ENCODE peak calls at places on chromosomes 1 and 21, in eight cellular contexts. One of them, this sample, is unnamed.

GRCh38 chr21:45156459-45156858 is 82.1 kb downstream of the ADARB1 start:
- DNase-seq in NCI-H1092 treated with DMSO at 0.1 percent for 48 hours: no peak
- DNase-seq in mucosa of descending colon: no peak
- DNase-seq in activated naive CD8-positive, alpha-beta T cell treated with anti-CD3 and anti-CD28 coated beads for 36 hours: no peak
- DNase-seq in iPS-NIHi11: no peak
- DNase-seq in hippocampal formation: no peak
- DNase-seq in A549: no peak
- DNase-seq in HFF-Myc: no peak
- DNase-seq in this sample: no peak

GRCh38 chr1:38815903-38816627 is 43.5 kb downstream of the RRAGC start:
- DNase-seq in NCI-H1092 treated with DMSO at 0.1 percent for 48 hours: no peak
- DNase-seq in mucosa of descending colon: no peak
- DNase-seq in activated naive CD8-positive, alpha-beta T cell treated with anti-CD3 and anti-CD28 coated beads for 36 hours: peak; percentile 38
- DNase-seq in iPS-NIHi11: no peak
- DNase-seq in hippocampal formation: no peak
- DNase-seq in A549: no peak
- DNase-seq in HFF-Myc: no peak
- DNase-seq in this sample: no peak

GRCh38 chr1:65002508-65003315 is 36.4 kb upstream of the JAK1 start:
- DNase-seq in NCI-H1092 treated with DMSO at 0.1 percent for 48 hours: no peak
- DNase-seq in mucosa of descending colon: peak; percentile 84
- DNase-seq in activated naive CD8-positive, alpha-beta T cell treated with anti-CD3 and anti-CD28 coated beads for 36 hours: peak; percentile 86
- DNase-seq in iPS-NIHi11: peak; percentile 86
- DNase-seq in hippocampal formation: peak; percentile 47
- DNase-seq in A549: peak; percentile 63
- DNase-seq in HFF-Myc: no peak
- DNase-seq in this sample: peak; percentile 75

GRCh38 chr21:18603246-18603645 is 199.7 kb upstream of the TMPRSS15 start:
- DNase-seq in NCI-H1092 treated with DMSO at 0.1 percent for 48 hours: peak; percentile 75
- DNase-seq in mucosa of descending colon: no peak
- DNase-seq in activated naive CD8-positive, alpha-beta T cell treated with anti-CD3 and anti-CD28 coated beads for 36 hours: no peak
- DNase-seq in iPS-NIHi11: no peak
- DNase-seq in hippocampal formation: no peak
- DNase-seq in A549: no peak
- DNase-seq in HFF-Myc: no peak
- DNase-seq in this sample: no peak

GRCh38 chr1:6329851-6330250 is 63.7 kb downstream of the ACOT7 start:
- DNase-seq in NCI-H1092 treated with DMSO at 0.1 percent for 48 hours: peak; percentile 59
- DNase-seq in mucosa of descending colon: no peak
- DNase-seq in activated naive CD8-positive, alpha-beta T cell treated with anti-CD3 and anti-CD28 coated beads for 36 hours: no peak
- DNase-seq in iPS-NIHi11: no peak
- DNase-seq in hippocampal formation: no peak
- DNase-seq in A549: no peak
- DNase-seq in HFF-Myc: peak; percentile 55
- DNase-seq in this sample: no peak

GRCh38 chr1:65769621-65770020 is 23.1 kb upstream of the PDE4B start:
- DNase-seq in NCI-H1092 treated with DMSO at 0.1 percent for 48 hours: no peak
- DNase-seq in mucosa of descending colon: no peak
- DNase-seq in activated naive CD8-positive, alpha-beta T cell treated with anti-CD3 and anti-CD28 coated beads for 36 hours: no peak
- DNase-seq in iPS-NIHi11: no peak
- DNase-seq in hippocampal formation: no peak
- DNase-seq in A549: no peak
- DNase-seq in HFF-Myc: peak; percentile 16
- DNase-seq in this sample: no peak

GRCh38 chr1:3504151-3504822 is 49.8 kb downstream of the ARHGEF16 start:
- DNase-seq in NCI-H1092 treated with DMSO at 0.1 percent for 48 hours: no peak
- DNase-seq in mucosa of descending colon: peak; percentile 71
- DNase-seq in activated naive CD8-positive, alpha-beta T cell treated with anti-CD3 and anti-CD28 coated beads for 36 hours: no peak
- DNase-seq in iPS-NIHi11: no peak
- DNase-seq in hippocampal formation: peak; percentile 7
- DNase-seq in A549: peak; percentile 65
- DNase-seq in HFF-Myc: peak; percentile 17
- DNase-seq in this sample: no peak

GRCh38 chr1:228646717-228647522 is 88.4 kb upstream of the RHOU start:
- DNase-seq in NCI-H1092 treated with DMSO at 0.1 percent for 48 hours: peak; percentile 77
- DNase-seq in mucosa of descending colon: peak; percentile 49
- DNase-seq in activated naive CD8-positive, alpha-beta T cell treated with anti-CD3 and anti-CD28 coated beads for 36 hours: peak; percentile 54
- DNase-seq in iPS-NIHi11: no peak
- DNase-seq in hippocampal formation: no peak
- DNase-seq in A549: peak; percentile 31
- DNase-seq in HFF-Myc: peak; percentile 17
- DNase-seq in this sample: peak; percentile 27

GRCh38 chr21:38869946-38870345 is 64.2 kb downstream of the ETS2 start:
- DNase-seq in NCI-H1092 treated with DMSO at 0.1 percent for 48 hours: peak; percentile 64
- DNase-seq in mucosa of descending colon: no peak
- DNase-seq in activated naive CD8-positive, alpha-beta T cell treated with anti-CD3 and anti-CD28 coated beads for 36 hours: no peak
- DNase-seq in iPS-NIHi11: no peak
- DNase-seq in hippocampal formation: no peak
- DNase-seq in A549: no peak
- DNase-seq in HFF-Myc: no peak
- DNase-seq in this sample: no peak

GRCh38 chr1:234584926-234585325 is 25.1 kb downstream of the IRF2BP2 start:
- DNase-seq in NCI-H1092 treated with DMSO at 0.1 percent for 48 hours: peak; percentile 67
- DNase-seq in mucosa of descending colon: no peak
- DNase-seq in activated naive CD8-positive, alpha-beta T cell treated with anti-CD3 and anti-CD28 coated beads for 36 hours: no peak
- DNase-seq in iPS-NIHi11: no peak
- DNase-seq in hippocampal formation: no peak
- DNase-seq in A549: no peak
- DNase-seq in HFF-Myc: no peak
- DNase-seq in this sample: no peak

This sample was measured in WTC11.